ENCODE peak calls at places on chromosomes 6 and 20, in four cellular contexts. One of them, this sample, is unnamed.

GRCh38 chr6:97947841-97948240 is 664.8 kb upstream of the MMS22L start:
- DNase-seq in BE2C: peak
- DNase-seq in psoas muscle: no peak
- DNase-seq in fibroblast of lung: peak
- DNase-seq in this sample: no peak

GRCh38 chr20:57619053-57619831 is 984 bp downstream of the ZBP1 start:
- DNase-seq in BE2C: no peak
- DNase-seq in psoas muscle: no peak
- DNase-seq in fibroblast of lung: no peak
- DNase-seq in this sample: peak

GRCh38 chr6:20893415-20893814 is 359.2 kb downstream of the CDKAL1 start:
- DNase-seq in BE2C: no peak
- DNase-seq in psoas muscle: no peak
- DNase-seq in fibroblast of lung: no peak
- DNase-seq in this sample: no peak

GRCh38 chr20:19433371-19434316 is 221.2 kb downstream of the SLC24A3 start:
- DNase-seq in BE2C: no peak
- DNase-seq in psoas muscle: no peak
- DNase-seq in fibroblast of lung: peak
- DNase-seq in this sample: no peak

GRCh38 chr6:11194399-11195274 is 37.8 kb downstream of the NEDD9 start:
- DNase-seq in BE2C: no peak
- DNase-seq in psoas muscle: no peak
- DNase-seq in fibroblast of lung: peak
- DNase-seq in this sample: no peak

GRCh38 chr6:144263786-144264185 is 21.3 kb upstream of the UTRN start:
- DNase-seq in BE2C: no peak
- DNase-seq in psoas muscle: no peak
- DNase-seq in fibroblast of lung: no peak
- DNase-seq in this sample: no peak

GRCh38 chr6:8589941-8590676 is 154.8 kb upstream of the SLC35B3 start:
- DNase-seq in BE2C: no peak
- DNase-seq in psoas muscle: no peak
- DNase-seq in fibroblast of lung: no peak
- DNase-seq in this sample: no peak

GRCh38 chr6:13716225-13716954 is 4.8 kb upstream of the RANBP9 start:
- DNase-seq in BE2C: no peak
- DNase-seq in psoas muscle: no peak
- DNase-seq in fibroblast of lung: no peak
- DNase-seq in this sample: no peak

GRCh38 chr6:154606457-154606856 is 96.0 kb upstream of the CNKSR3 start:
- DNase-seq in BE2C: no peak
- DNase-seq in psoas muscle: no peak
- DNase-seq in fibroblast of lung: no peak
- DNase-seq in this sample: no peak

GRCh38 chr6:158793432-158793831 is 25.7 kb downstream of the EZR start:
- DNase-seq in BE2C: no peak
- DNase-seq in psoas muscle: no peak
- DNase-seq in fibroblast of lung: peak
- DNase-seq in this sample: no peak

GRCh38 chr20:46979603-46980241 is 85.1 kb downstream of the EYA2 start:
- DNase-seq in BE2C: no peak
- DNase-seq in psoas muscle: no peak
- DNase-seq in fibroblast of lung: no peak
- DNase-seq in this sample: no peak

GRCh38 chr6:106885659-106886058 is 88.9 kb downstream of the CD24 start:
- DNase-seq in BE2C: no peak
- DNase-seq in psoas muscle: no peak
- DNase-seq in fibroblast of lung: no peak
- DNase-seq in this sample: no peak

GRCh38 chr6:87095056-87095527 is at the start of gene CGA:
- DNase-seq in BE2C: no peak
- DNase-seq in psoas muscle: no peak
- DNase-seq in fibroblast of lung: no peak
- DNase-seq in this sample: no peak

GRCh38 chr6:143465546-143465945 is 14.9 kb downstream of the PEX3 start:
- DNase-seq in BE2C: no peak
- DNase-seq in psoas muscle: no peak
- DNase-seq in fibroblast of lung: peak
- DNase-seq in this sample: no peak

GRCh38 chr20:44637490-44638372 is 13.8 kb downstream of the ADA start:
- DNase-seq in BE2C: no peak
- DNase-seq in psoas muscle: peak
- DNase-seq in fibroblast of lung: no peak
- DNase-seq in this sample: no peak

GRCh38 chr6:111724039-111724438 is 118.4 kb upstream of the TRAF3IP2 start:
- DNase-seq in BE2C: no peak
- DNase-seq in psoas muscle: no peak
- DNase-seq in fibroblast of lung: no peak
- DNase-seq in this sample: no peak

GRCh38 chr6:111725446-111726112 is 119.9 kb upstream of the TRAF3IP2 start:
- DNase-seq in BE2C: no peak
- DNase-seq in psoas muscle: peak
- DNase-seq in fibroblast of lung: no peak
- DNase-seq in this sample: no peak

GRCh38 chr6:111723412-111723970 is 117.8 kb upstream of the TRAF3IP2 start:
- DNase-seq in BE2C: no peak
- DNase-seq in psoas muscle: no peak
- DNase-seq in fibroblast of lung: no peak
- DNase-seq in this sample: no peak

GRCh38 chr6:111722220-111722731 is 116.6 kb upstream of the TRAF3IP2 start:
- DNase-seq in BE2C: no peak
- DNase-seq in psoas muscle: no peak
- DNase-seq in fibroblast of lung: peak
- DNase-seq in this sample: no peak

DNA sequence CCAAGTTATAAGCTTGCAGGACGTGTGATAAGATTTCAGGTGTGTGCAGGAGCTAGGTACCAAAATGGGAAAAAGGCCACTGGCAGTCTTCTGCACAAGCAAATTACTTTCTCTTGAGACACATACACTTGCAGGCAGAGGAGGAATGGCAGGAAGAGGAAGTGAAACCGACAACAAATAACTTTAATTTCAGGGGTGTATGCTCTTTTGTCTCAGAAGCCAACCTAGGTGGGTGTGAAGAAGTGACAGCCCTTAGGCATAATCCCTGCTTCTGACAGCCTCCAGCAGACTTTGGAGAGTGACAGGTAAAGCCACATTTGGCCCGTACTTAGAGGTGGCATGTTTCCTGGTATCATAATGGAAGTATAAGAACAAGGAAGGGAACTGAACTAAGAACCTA is 118.8 kb upstream of the TRAF3IP2 start:
- DNase-seq in BE2C: no peak
- DNase-seq in psoas muscle: no peak
- DNase-seq in fibroblast of lung: no peak
- DNase-seq in this sample: no peak
- H3K4me3 ChIP-seq in BE2C: no peak
- H3K4me3 ChIP-seq in psoas muscle: no peak
- H3K4me3 ChIP-seq in fibroblast of lung: no peak
- H3K4me3 ChIP-seq in this sample: no peak

DNA sequence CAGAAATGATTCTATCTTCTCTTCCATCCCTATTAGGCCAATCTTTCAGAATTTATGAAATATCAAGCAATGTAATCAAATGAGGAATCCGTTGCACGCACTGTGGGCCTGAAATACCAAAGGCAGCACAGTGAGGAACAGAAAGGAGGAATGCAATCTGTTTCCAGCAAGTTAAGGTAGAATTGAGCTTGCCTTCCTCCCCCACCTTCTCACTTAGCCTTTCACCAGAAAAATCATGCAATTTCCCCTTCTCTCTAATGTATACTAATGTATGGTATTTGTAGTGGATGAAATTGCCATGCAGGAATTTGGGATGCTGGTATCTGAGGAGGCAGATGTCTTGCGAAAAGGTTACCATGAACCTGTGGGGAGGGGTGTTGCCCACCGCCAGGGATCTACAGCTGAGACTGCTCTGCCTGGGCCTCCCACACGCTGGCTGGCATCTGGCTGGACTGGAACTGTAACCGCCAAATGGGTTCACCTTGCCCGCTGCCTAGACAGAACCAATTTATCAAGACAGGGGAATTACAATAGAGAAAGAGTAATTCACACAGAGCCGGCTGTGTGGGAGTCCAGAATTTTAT is 222.4 kb upstream of the MYLIP start:
- DNase-seq in BE2C: no peak
- DNase-seq in psoas muscle: no peak
- DNase-seq in fibroblast of lung: no peak
- DNase-seq in this sample: no peak
- H3K4me3 ChIP-seq in BE2C: no peak
- H3K4me3 ChIP-seq in psoas muscle: no peak
- H3K4me3 ChIP-seq in fibroblast of lung: no peak
- H3K4me3 ChIP-seq in this sample: no peak

GRCh38 chr6:50842446-50842845 is 23.8 kb downstream of the TFAP2B start:
- DNase-seq in BE2C: no peak
- DNase-seq in psoas muscle: no peak
- DNase-seq in fibroblast of lung: no peak
- DNase-seq in this sample: no peak
- H3K4me3 ChIP-seq in BE2C: no peak
- H3K4me3 ChIP-seq in psoas muscle: no peak
- H3K4me3 ChIP-seq in fibroblast of lung: no peak
- H3K4me3 ChIP-seq in this sample: no peak

GRCh38 chr6:27279513-27280063 is 32.1 kb downstream of the PRSS16 start:
- DNase-seq in BE2C: no peak
- DNase-seq in psoas muscle: no peak
- DNase-seq in fibroblast of lung: no peak
- DNase-seq in this sample: no peak
- H3K4me3 ChIP-seq in BE2C: peak
- H3K4me3 ChIP-seq in psoas muscle: no peak
- H3K4me3 ChIP-seq in fibroblast of lung: peak
- H3K4me3 ChIP-seq in this sample: no peak

DNA sequence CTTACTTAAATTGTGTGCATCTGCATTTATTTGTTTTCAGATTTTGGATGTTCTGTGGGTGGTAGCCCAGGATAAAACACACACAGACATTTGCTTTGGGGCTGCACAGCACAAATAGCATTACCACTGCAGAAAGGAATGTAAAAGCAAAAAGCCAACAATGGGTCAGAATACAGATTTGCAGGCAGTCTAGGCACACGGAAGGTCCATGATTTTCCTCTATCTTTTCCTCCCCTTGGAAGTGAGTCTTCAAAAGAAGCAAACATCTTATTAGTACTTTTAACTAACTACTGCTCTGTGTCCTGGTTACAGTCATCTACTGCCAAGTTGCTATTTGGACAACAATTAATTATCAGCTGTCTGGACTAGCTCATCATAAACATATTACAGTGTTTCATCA is 189.0 kb upstream of the TBX18 start:
- DNase-seq in BE2C: no peak
- DNase-seq in psoas muscle: no peak
- DNase-seq in fibroblast of lung: no peak
- DNase-seq in this sample: no peak
- H3K4me3 ChIP-seq in BE2C: no peak
- H3K4me3 ChIP-seq in psoas muscle: no peak
- H3K4me3 ChIP-seq in fibroblast of lung: no peak
- H3K4me3 ChIP-seq in this sample: no peak

DNA sequence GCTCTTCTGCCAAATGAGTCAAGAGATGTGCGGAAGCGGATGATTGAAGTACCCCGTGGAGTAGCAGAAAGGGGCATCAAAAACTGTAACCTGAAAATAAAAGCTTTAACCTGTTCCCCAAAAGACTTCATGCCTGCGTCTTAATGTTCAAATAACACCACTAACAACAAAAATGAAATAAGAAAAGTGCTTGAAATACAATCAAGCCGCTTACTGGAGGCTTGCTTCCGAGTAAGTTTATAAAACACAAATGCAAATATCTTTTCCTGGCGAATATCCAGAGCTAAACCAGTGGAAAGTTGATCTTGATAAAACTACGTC is 2.5 kb upstream of the FOXC1 start:
- DNase-seq in BE2C: no peak
- DNase-seq in psoas muscle: no peak
- DNase-seq in fibroblast of lung: peak
- DNase-seq in this sample: no peak
- H3K4me3 ChIP-seq in BE2C: no peak
- H3K4me3 ChIP-seq in psoas muscle: no peak
- H3K4me3 ChIP-seq in fibroblast of lung: no peak
- H3K4me3 ChIP-seq in this sample: no peak

GRCh38 chr6:28825732-28826293 is 98.0 kb downstream of the TRIM27 start:
- DNase-seq in BE2C: no peak
- DNase-seq in psoas muscle: no peak
- DNase-seq in fibroblast of lung: no peak
- DNase-seq in this sample: no peak
- H3K4me3 ChIP-seq in BE2C: no peak
- H3K4me3 ChIP-seq in psoas muscle: no peak
- H3K4me3 ChIP-seq in fibroblast of lung: peak
- H3K4me3 ChIP-seq in this sample: no peak

DNA sequence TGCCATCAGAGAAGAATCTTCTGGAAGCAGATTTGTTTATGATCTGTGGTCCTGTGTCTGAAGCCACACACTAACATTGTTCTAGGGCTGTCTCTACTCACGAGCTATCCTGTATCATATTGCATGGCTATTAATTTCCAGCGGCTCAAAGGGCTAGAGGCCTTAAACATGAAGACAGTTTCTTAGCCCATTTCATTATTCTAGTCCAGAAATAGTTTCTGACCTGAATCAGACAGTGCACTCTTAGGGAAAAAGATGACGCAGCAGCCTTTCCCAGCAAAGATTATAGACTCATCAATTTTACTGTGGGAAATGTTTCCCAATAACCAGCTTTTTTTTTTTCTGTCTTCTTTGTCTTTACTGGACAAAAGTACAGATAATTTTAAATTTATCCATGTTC is 105.3 kb upstream of the SUPT3H start:
- DNase-seq in BE2C: no peak
- DNase-seq in psoas muscle: no peak
- DNase-seq in fibroblast of lung: peak
- DNase-seq in this sample: no peak
- H3K4me3 ChIP-seq in BE2C: no peak
- H3K4me3 ChIP-seq in psoas muscle: no peak
- H3K4me3 ChIP-seq in fibroblast of lung: no peak
- H3K4me3 ChIP-seq in this sample: no peak

DNA sequence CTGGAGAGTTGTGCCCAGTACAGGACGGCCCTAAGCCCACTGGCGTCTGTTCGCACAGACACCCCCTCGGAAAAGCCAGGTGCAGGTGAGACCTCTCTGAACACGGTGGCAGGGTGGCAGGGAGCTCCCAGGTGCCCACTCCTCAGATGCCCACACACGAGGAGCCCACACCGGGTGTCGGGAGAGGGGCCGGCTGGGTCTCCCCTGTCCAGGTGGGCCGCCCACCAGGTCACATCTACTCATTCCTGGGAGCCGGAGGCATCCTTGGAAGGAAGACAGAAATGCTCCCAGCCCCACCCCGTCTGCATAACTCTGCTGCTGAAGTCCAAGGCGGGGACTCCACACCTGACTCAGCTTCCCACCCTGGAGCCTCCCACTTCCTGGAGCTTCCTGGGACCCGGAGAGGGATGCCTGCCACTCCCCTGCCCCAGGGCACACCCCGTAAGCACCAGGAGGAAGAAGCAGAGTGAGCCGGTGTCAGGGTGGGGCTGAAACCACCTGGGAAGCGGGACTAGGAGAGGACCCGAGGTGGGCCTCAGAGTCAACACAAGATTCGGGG is 2.5 kb downstream of the SRMS start:
- DNase-seq in BE2C: no peak
- DNase-seq in psoas muscle: no peak
- DNase-seq in fibroblast of lung: no peak
- DNase-seq in this sample: peak
- H3K4me3 ChIP-seq in BE2C: no peak
- H3K4me3 ChIP-seq in psoas muscle: no peak
- H3K4me3 ChIP-seq in fibroblast of lung: no peak
- H3K4me3 ChIP-seq in this sample: no peak

GRCh38 chr20:45867811-45868176 is 10.4 kb downstream of the ZSWIM3 start:
- DNase-seq in BE2C: no peak
- DNase-seq in psoas muscle: no peak
- DNase-seq in fibroblast of lung: peak
- DNase-seq in this sample: no peak
- H3K4me3 ChIP-seq in BE2C: no peak
- H3K4me3 ChIP-seq in psoas muscle: no peak
- H3K4me3 ChIP-seq in fibroblast of lung: no peak
- H3K4me3 ChIP-seq in this sample: no peak